ENCODE peak calls at places on chromosomes 4 and X, in five cellular contexts. T is iPS-NIHi11, Q is GM13976, W is M059J, Z is GDM1. S is an unnamed sample.

GRCh38 chr4:26462874-26463273 is 27.4 kb downstream of the CCKAR start:
- DNase-seq in Q (no peak), W (no peak), Z (no peak), T (no peak), S (no peak)

GRCh38 chrX:11259437-11259836 is 33.8 kb upstream of the AMELX start:
- DNase-seq in Q (no peak), W (no peak), Z (no peak), T (no peak), S (no peak)

GRCh38 chr4:182589100-182589499 is 328.1 kb downstream of the DCTD start:
- DNase-seq in Z (no peak), W (no peak), Q (no peak), T (no peak), S (no peak)

GRCh38 chr4:16264798-16265197 is 38.5 kb upstream of the TAPT1 start:
- DNase-seq in Z (no peak), W (peak), Q (peak), T (peak), S (no peak)

GRCh38 chr4:139419388-139419914 is 34.5 kb upstream of the RAB33B start:
- DNase-seq in W (peak), T (no peak), Z (peak), Q (no peak), S (peak)

GRCh38 chr4:52312722-52313121 is 261.6 kb downstream of the SPATA18 start:
- DNase-seq in T (peak), Z (no peak), Q (no peak), W (no peak), S (no peak)

GRCh38 chr4:54090804-54091623 is 8.9 kb upstream of the GSX2 start:
- DNase-seq in W (no peak), Q (peak), Z (no peak), T (peak), S (no peak)

GRCh38 chr4:88604978-88605678 is 12.8 kb downstream of the HERC3 start:
- DNase-seq in Q (no peak), T (no peak), W (no peak), Z (no peak), S (no peak)

GRCh38 chr4:101067383-101067782 is 279.9 kb downstream of the PPP3CA start:
- DNase-seq in W (no peak), Z (no peak), T (no peak), Q (no peak), S (no peak)

GRCh38 chr4:185232370-185232769 is 23.0 kb downstream of the SNX25 start:
- DNase-seq in Q (no peak), T (no peak), Z (no peak), W (no peak), S (no peak)

GRCh38 chrX:81280148-81280547 is 78.2 kb downstream of the SH3BGRL start:
- DNase-seq in Q (no peak), T (peak), Z (no peak), W (no peak), S (no peak)

GRCh38 chr4:1765409-1766335 is 27.4 kb upstream of the FGFR3 start:
- DNase-seq in W (no peak), Q (no peak), Z (no peak), T (no peak), S (no peak)

GRCh38 chr4:74038161-74039064 is at the start of gene CXCL3:
- DNase-seq in T (peak), Q (peak), Z (peak), W (peak), S (no peak)

GRCh38 chrX:71085900-71086299 is 9.8 kb upstream of the FOXO4 start:
- DNase-seq in Z (no peak), W (no peak), Q (no peak), T (no peak), S (no peak)

GRCh38 chr4:61531188-61531587 is 331.1 kb downstream of the ADGRL3 start:
- DNase-seq in T (no peak), Z (no peak), W (no peak), Q (no peak), S (no peak)

GRCh38 chr4:129218897-129219296 is 122.9 kb downstream of the C4orf33 start:
- DNase-seq in W (no peak), Z (no peak), Q (no peak), T (no peak), S (no peak)

GRCh38 chrX:27336466-27337091 is 126.6 kb downstream of the PPP4R3C start:
- DNase-seq in Q (peak), T (peak), W (peak), Z (peak), S (no peak)

GRCh38 chr4:177251237-177251636 is 58.4 kb upstream of the NEIL3 start:
- DNase-seq in Z (no peak), W (no peak), Q (no peak), T (no peak), S (no peak)

GRCh38 chr4:180565856-180566431 is 1677.3 kb upstream of the TENM3 start:
- DNase-seq in T (no peak), Z (no peak), Q (no peak), W (no peak), S (no peak)

GRCh38 chr4:47945930-47946726 is 31.7 kb upstream of the NFXL1 start:
- DNase-seq in Q (no peak), W (no peak), T (peak), Z (no peak), S (no peak)

GRCh38 chr4:122854444-122854843 is 27.8 kb downstream of the FGF2 start:
- DNase-seq in T (no peak), W (no peak), Q (no peak), Z (no peak), S (no peak)

GRCh38 chr4:71095141-71095939 is 101.9 kb downstream of the DCK start:
- DNase-seq in T (no peak), Q (no peak), Z (no peak), W (no peak), S (no peak)

GRCh38 chrX:134520860-134521390 is 61.0 kb downstream of the HPRT1 start:
- DNase-seq in Z (peak), T (peak), W (peak), Q (peak), S (no peak)

GRCh38 chrX:149248073-149248625 is 257.0 kb downstream of the IDS start:
- DNase-seq in Q (no peak), T (no peak), Z (no peak), W (peak), S (no peak)

GRCh38 chrX:8189096-8189830 is 18.2 kb upstream of the VCX2 start:
- DNase-seq in T (no peak), W (no peak), Q (no peak), Z (no peak), S (no peak)

GRCh38 chr4:95129708-95130343 is 372.1 kb downstream of the BMPR1B start:
- DNase-seq in Z (no peak), T (no peak), W (peak), Q (no peak), S (no peak)

GRCh38 chr4:134952305-134952704 is 750.7 kb upstream of the PABPC4L start:
- DNase-seq in W (no peak), Q (no peak), T (no peak), Z (no peak), S (no peak)

GRCh38 chr4:3442959-3443749 is 1.4 kb downstream of the HGFAC start:
- DNase-seq in W (peak), Z (peak), Q (peak), T (peak), S (no peak)

S was measured in SIG-M5.